ENCODE peak calls at places on chromosomes 3 and 15, in seven cellular contexts. One of them, this sample, is unnamed.

GRCh38 chr15:83283813-83284562 is 476 bp downstream of the BNC1 start:
- DNase-seq in stimulated activated CD8-positive, alpha-beta memory T cell treated with anti-CD3 and anti-CD28 coated beads, Interleukin-15, amount 100 ng/mL, for 1 hour: no peak
- DNase-seq in activated T-cell treated with anti-CD3 and anti-CD28 coated beads for 48 hours: no peak
- DNase-seq in endothelial cell: peak; percentile 42
- DNase-seq in iPS DF 6.9: no peak
- DNase-seq in A172: no peak
- DNase-seq in brain microvascular endothelial cell: no peak
- DNase-seq in this sample: no peak

GRCh38 chr3:8621872-8622271 is 22.7 kb downstream of the SSUH2 start:
- DNase-seq in stimulated activated CD8-positive, alpha-beta memory T cell treated with anti-CD3 and anti-CD28 coated beads, Interleukin-15, amount 100 ng/mL, for 1 hour: no peak
- DNase-seq in activated T-cell treated with anti-CD3 and anti-CD28 coated beads for 48 hours: no peak
- DNase-seq in endothelial cell: no peak
- DNase-seq in iPS DF 6.9: no peak
- DNase-seq in A172: peak; percentile 48
- DNase-seq in brain microvascular endothelial cell: peak; percentile 83
- DNase-seq in this sample: no peak

GRCh38 chr15:58285212-58285920 is 146.4 kb upstream of the LIPC start:
- DNase-seq in stimulated activated CD8-positive, alpha-beta memory T cell treated with anti-CD3 and anti-CD28 coated beads, Interleukin-15, amount 100 ng/mL, for 1 hour: no peak
- DNase-seq in activated T-cell treated with anti-CD3 and anti-CD28 coated beads for 48 hours: no peak
- DNase-seq in endothelial cell: no peak
- DNase-seq in iPS DF 6.9: no peak
- DNase-seq in A172: no peak
- DNase-seq in brain microvascular endothelial cell: no peak
- DNase-seq in this sample: peak; percentile 73

GRCh38 chr15:64751464-64751863 is 23.9 kb downstream of the RBPMS2 start:
- DNase-seq in stimulated activated CD8-positive, alpha-beta memory T cell treated with anti-CD3 and anti-CD28 coated beads, Interleukin-15, amount 100 ng/mL, for 1 hour: no peak
- DNase-seq in activated T-cell treated with anti-CD3 and anti-CD28 coated beads for 48 hours: no peak
- DNase-seq in endothelial cell: no peak
- DNase-seq in iPS DF 6.9: no peak
- DNase-seq in A172: no peak
- DNase-seq in brain microvascular endothelial cell: no peak
- DNase-seq in this sample: no peak

GRCh38 chr15:68097029-68097428 is 42.9 kb downstream of the PIAS1 start:
- DNase-seq in stimulated activated CD8-positive, alpha-beta memory T cell treated with anti-CD3 and anti-CD28 coated beads, Interleukin-15, amount 100 ng/mL, for 1 hour: no peak
- DNase-seq in activated T-cell treated with anti-CD3 and anti-CD28 coated beads for 48 hours: no peak
- DNase-seq in endothelial cell: no peak
- DNase-seq in iPS DF 6.9: no peak
- DNase-seq in A172: no peak
- DNase-seq in brain microvascular endothelial cell: no peak
- DNase-seq in this sample: no peak

GRCh38 chr3:101940521-101940992 is 91.2 kb downstream of the NFKBIZ start:
- DNase-seq in stimulated activated CD8-positive, alpha-beta memory T cell treated with anti-CD3 and anti-CD28 coated beads, Interleukin-15, amount 100 ng/mL, for 1 hour: no peak
- DNase-seq in activated T-cell treated with anti-CD3 and anti-CD28 coated beads for 48 hours: no peak
- DNase-seq in endothelial cell: no peak
- DNase-seq in iPS DF 6.9: peak; percentile 7
- DNase-seq in A172: peak; percentile 92
- DNase-seq in brain microvascular endothelial cell: peak; percentile 99
- DNase-seq in this sample: no peak

GRCh38 chr3:107927361-107928083 is 163.3 kb downstream of the CD47 start:
- DNase-seq in stimulated activated CD8-positive, alpha-beta memory T cell treated with anti-CD3 and anti-CD28 coated beads, Interleukin-15, amount 100 ng/mL, for 1 hour: peak; percentile 44
- DNase-seq in activated T-cell treated with anti-CD3 and anti-CD28 coated beads for 48 hours: peak; percentile 72
- DNase-seq in endothelial cell: peak; percentile 75
- DNase-seq in iPS DF 6.9: no peak
- DNase-seq in A172: peak; percentile 55
- DNase-seq in brain microvascular endothelial cell: peak; percentile 60
- DNase-seq in this sample: peak; percentile 66

GRCh38 chr3:173789530-173789929 is 392.0 kb downstream of the NLGN1 start:
- DNase-seq in stimulated activated CD8-positive, alpha-beta memory T cell treated with anti-CD3 and anti-CD28 coated beads, Interleukin-15, amount 100 ng/mL, for 1 hour: no peak
- DNase-seq in activated T-cell treated with anti-CD3 and anti-CD28 coated beads for 48 hours: no peak
- DNase-seq in endothelial cell: no peak
- DNase-seq in iPS DF 6.9: no peak
- DNase-seq in A172: no peak
- DNase-seq in brain microvascular endothelial cell: no peak
- DNase-seq in this sample: no peak

GRCh38 chr3:130490246-130490645 is 26.7 kb upstream of the COL6A6 start:
- DNase-seq in stimulated activated CD8-positive, alpha-beta memory T cell treated with anti-CD3 and anti-CD28 coated beads, Interleukin-15, amount 100 ng/mL, for 1 hour: no peak
- DNase-seq in activated T-cell treated with anti-CD3 and anti-CD28 coated beads for 48 hours: no peak
- DNase-seq in endothelial cell: no peak
- DNase-seq in iPS DF 6.9: no peak
- DNase-seq in A172: no peak
- DNase-seq in brain microvascular endothelial cell: no peak
- DNase-seq in this sample: no peak

GRCh38 chr3:119311191-119311925 is 17.2 kb downstream of the ARHGAP31 start:
- DNase-seq in stimulated activated CD8-positive, alpha-beta memory T cell treated with anti-CD3 and anti-CD28 coated beads, Interleukin-15, amount 100 ng/mL, for 1 hour: no peak
- DNase-seq in activated T-cell treated with anti-CD3 and anti-CD28 coated beads for 48 hours: no peak
- DNase-seq in endothelial cell: no peak
- DNase-seq in iPS DF 6.9: no peak
- DNase-seq in A172: peak; percentile 90
- DNase-seq in brain microvascular endothelial cell: peak; percentile 92
- DNase-seq in this sample: no peak

GRCh38 chr3:24023249-24023648 is 78.2 kb downstream of the NR1D2 start:
- DNase-seq in stimulated activated CD8-positive, alpha-beta memory T cell treated with anti-CD3 and anti-CD28 coated beads, Interleukin-15, amount 100 ng/mL, for 1 hour: no peak
- DNase-seq in activated T-cell treated with anti-CD3 and anti-CD28 coated beads for 48 hours: no peak
- DNase-seq in endothelial cell: no peak
- DNase-seq in iPS DF 6.9: no peak
- DNase-seq in A172: no peak
- DNase-seq in brain microvascular endothelial cell: no peak
- DNase-seq in this sample: no peak

GRCh38 chr3:71258526-71258925 is 325.0 kb downstream of the FOXP1 start:
- DNase-seq in stimulated activated CD8-positive, alpha-beta memory T cell treated with anti-CD3 and anti-CD28 coated beads, Interleukin-15, amount 100 ng/mL, for 1 hour: no peak
- DNase-seq in activated T-cell treated with anti-CD3 and anti-CD28 coated beads for 48 hours: no peak
- DNase-seq in endothelial cell: no peak
- DNase-seq in iPS DF 6.9: no peak
- DNase-seq in A172: no peak
- DNase-seq in brain microvascular endothelial cell: peak; percentile 42
- DNase-seq in this sample: peak; percentile 81

GRCh38 chr15:52180196-52180835 is 10.9 kb downstream of the GNB5 start:
- DNase-seq in stimulated activated CD8-positive, alpha-beta memory T cell treated with anti-CD3 and anti-CD28 coated beads, Interleukin-15, amount 100 ng/mL, for 1 hour: no peak
- DNase-seq in activated T-cell treated with anti-CD3 and anti-CD28 coated beads for 48 hours: no peak
- DNase-seq in endothelial cell: peak; percentile 18
- DNase-seq in iPS DF 6.9: no peak
- DNase-seq in A172: peak; percentile 2
- DNase-seq in brain microvascular endothelial cell: no peak
- DNase-seq in this sample: no peak

GRCh38 chr3:15291589-15292541 is 40.5 kb downstream of the SH3BP5 start:
- DNase-seq in stimulated activated CD8-positive, alpha-beta memory T cell treated with anti-CD3 and anti-CD28 coated beads, Interleukin-15, amount 100 ng/mL, for 1 hour: no peak
- DNase-seq in activated T-cell treated with anti-CD3 and anti-CD28 coated beads for 48 hours: peak; percentile 48
- DNase-seq in endothelial cell: no peak
- DNase-seq in iPS DF 6.9: no peak
- DNase-seq in A172: peak; percentile 75
- DNase-seq in brain microvascular endothelial cell: no peak
- DNase-seq in this sample: no peak

GRCh38 chr3:187318819-187319616 is 27.5 kb upstream of the MASP1 start:
- DNase-seq in stimulated activated CD8-positive, alpha-beta memory T cell treated with anti-CD3 and anti-CD28 coated beads, Interleukin-15, amount 100 ng/mL, for 1 hour: peak; percentile 12
- DNase-seq in activated T-cell treated with anti-CD3 and anti-CD28 coated beads for 48 hours: peak; percentile 5
- DNase-seq in endothelial cell: peak; percentile 48
- DNase-seq in iPS DF 6.9: peak; percentile 58
- DNase-seq in A172: peak; percentile 54
- DNase-seq in brain microvascular endothelial cell: peak; percentile 54
- DNase-seq in this sample: peak; percentile 35

This sample was measured in HepG2.